ENCODE peak calls at places on chromosome 1, in nine cellular contexts. W is non-pigmented ciliary epithelial cell; B is psoas muscle; F is GDM1; Q is activated naive CD4-positive, alpha-beta T cell treated with Interleukin-2 at 50 U/mL for 16 hours; K is HepG2; M is T-helper 1 cell; C is stimulated activated naive CD4-positive, alpha-beta T cell; P is stimulated activated CD8-positive, alpha-beta memory T cell treated with anti-CD3 and anti-CD28 coated beads, Interleukin-15, amount 100 ng/mL, for 4 hours. R is an unnamed sample.

GRCh38 chr1:27318596-27318995 is 3.4 kb upstream of the TMEM222 start:
- DNase-seq in W (no peak), B (no peak), F (no peak), Q (no peak), K (no peak), M (no peak), C (no peak), P (no peak), R (no peak)

GRCh38 chr1:204958325-204959307 is 84.4 kb upstream of the CNTN2 start:
- DNase-seq in W (no peak), B (no peak), F (no peak), Q (no peak), K (no peak), M (no peak), C (no peak), P (no peak), R (no peak)

GRCh38 chr1:6859415-6860343 is 74.4 kb downstream of the CAMTA1 start:
- DNase-seq in W (peak), B (no peak), F (no peak), Q (no peak), K (peak), M (no peak), C (no peak), P (no peak), R (peak)

GRCh38 chr1:90501281-90501680 is 215.8 kb downstream of the BARHL2 start:
- DNase-seq in W (no peak), B (no peak), F (no peak), Q (no peak), K (no peak), M (no peak), C (no peak), P (no peak), R (no peak)

GRCh38 chr1:201693887-201694614 is 134.9 kb upstream of the IPO9 start:
- DNase-seq in W (no peak), B (no peak), F (no peak), Q (no peak), K (no peak), M (no peak), C (no peak), P (no peak), R (no peak)

GRCh38 chr1:199335496-199335895 is 692.0 kb upstream of the NR5A2 start:
- DNase-seq in W (peak), B (no peak), F (no peak), Q (no peak), K (no peak), M (no peak), C (no peak), P (no peak), R (no peak)

GRCh38 chr1:83693409-83694126 is 305.4 kb downstream of the TTLL7 start:
- DNase-seq in W (no peak), B (no peak), F (no peak), Q (no peak), K (no peak), M (no peak), C (no peak), P (no peak), R (no peak)

GRCh38 chr1:116018007-116018406 is 41.7 kb downstream of the SLC22A15 start:
- DNase-seq in W (no peak), B (no peak), F (no peak), Q (no peak), K (no peak), M (no peak), C (no peak), P (no peak), R (no peak)

GRCh38 chr1:203173566-203173965 is 2.1 kb downstream of the MYBPH start:
- DNase-seq in W (no peak), B (peak), F (no peak), Q (no peak), K (no peak), M (no peak), C (no peak), P (no peak), R (no peak)

GRCh38 chr1:117009132-117009531 is 7.6 kb downstream of the CD101 start:
- DNase-seq in W (no peak), B (no peak), F (peak), Q (no peak), K (no peak), M (no peak), C (no peak), P (no peak), R (no peak)

GRCh38 chr1:197210426-197210825 is 57.6 kb upstream of the CRB1 start:
- DNase-seq in W (peak), B (no peak), F (no peak), Q (no peak), K (no peak), M (no peak), C (no peak), P (no peak), R (no peak)